ENCODE peak calls at places on chromosome 7, in eight cellular contexts. One of them, this sample, is unnamed.

GRCh38 chr7:151518781-151519044 is 982 bp downstream of the RHEB start:
- DNase-seq in heart right ventricle: no peak
- DNase-seq in PC-9: no peak
- DNase-seq in left kidney: no peak
- DNase-seq in NCI-H1436: no peak
- DNase-seq in SJSA1: no peak
- DNase-seq in frontal cortex: no peak
- DNase-seq in caudate nucleus: no peak
- DNase-seq in this sample: peak

GRCh38 chr7:100897111-100897608 is 1.5 kb upstream of the ACHE start:
- DNase-seq in heart right ventricle: peak
- DNase-seq in PC-9: peak
- DNase-seq in left kidney: peak
- DNase-seq in NCI-H1436: no peak
- DNase-seq in SJSA1: no peak
- DNase-seq in frontal cortex: peak
- DNase-seq in caudate nucleus: no peak
- DNase-seq in this sample: peak

GRCh38 chr7:65477326-65477725 is 103.7 kb downstream of the ZNF92 start:
- DNase-seq in heart right ventricle: no peak
- DNase-seq in PC-9: peak
- DNase-seq in left kidney: peak
- DNase-seq in NCI-H1436: peak
- DNase-seq in SJSA1: no peak
- DNase-seq in frontal cortex: no peak
- DNase-seq in caudate nucleus: no peak
- DNase-seq in this sample: peak

GRCh38 chr7:2724453-2725177 is 36.6 kb downstream of the AMZ1 start:
- DNase-seq in heart right ventricle: no peak
- DNase-seq in PC-9: no peak
- DNase-seq in left kidney: no peak
- DNase-seq in NCI-H1436: no peak
- DNase-seq in SJSA1: no peak
- DNase-seq in frontal cortex: no peak
- DNase-seq in caudate nucleus: no peak
- DNase-seq in this sample: no peak

GRCh38 chr7:24728503-24729364 is 28.5 kb downstream of the GSDME start:
- DNase-seq in heart right ventricle: no peak
- DNase-seq in PC-9: no peak
- DNase-seq in left kidney: no peak
- DNase-seq in NCI-H1436: no peak
- DNase-seq in SJSA1: no peak
- DNase-seq in frontal cortex: no peak
- DNase-seq in caudate nucleus: no peak
- DNase-seq in this sample: no peak

GRCh38 chr7:116592445-116592844 is 67.6 kb downstream of the CAV1 start:
- DNase-seq in heart right ventricle: peak
- DNase-seq in PC-9: no peak
- DNase-seq in left kidney: no peak
- DNase-seq in NCI-H1436: no peak
- DNase-seq in SJSA1: no peak
- DNase-seq in frontal cortex: no peak
- DNase-seq in caudate nucleus: no peak
- DNase-seq in this sample: peak

GRCh38 chr7:6271091-6271658 is 1.2 kb downstream of the CYTH3 start:
- DNase-seq in heart right ventricle: peak
- DNase-seq in PC-9: peak
- DNase-seq in left kidney: peak
- DNase-seq in NCI-H1436: no peak
- DNase-seq in SJSA1: peak
- DNase-seq in frontal cortex: peak
- DNase-seq in caudate nucleus: peak
- DNase-seq in this sample: peak

GRCh38 chr7:69019437-69019836 is 578.8 kb upstream of the AUTS2 start:
- DNase-seq in heart right ventricle: no peak
- DNase-seq in PC-9: no peak
- DNase-seq in left kidney: no peak
- DNase-seq in NCI-H1436: no peak
- DNase-seq in SJSA1: no peak
- DNase-seq in frontal cortex: no peak
- DNase-seq in caudate nucleus: no peak
- DNase-seq in this sample: no peak

This sample was measured in HT-29.